ENCODE peak calls at places on chromosomes 5 and 9, in five cellular contexts. Z is heart right ventricle, T is sigmoid colon, J is fibroblast of lung, O is gastrocnemius medialis. P is an unnamed sample. For H3K4me1, the result is how much of the 10 kb centered on the place peaks cover.

GRCh38 chr9:13034696-13035006 is 244.8 kb downstream of the MPDZ start:
- DNase-seq in Z (no peak), T (no peak), J (no peak), O (no peak), P (no peak)

GRCh38 chr9:93387791-93388190 is 63.7 kb upstream of the FAM120A start:
- DNase-seq in Z (no peak), T (no peak), J (no peak), O (no peak), P (no peak)

GRCh38 chr5:33229216-33229615 is 211.5 kb upstream of the TARS1 start:
- DNase-seq in Z (no peak), T (no peak), J (no peak), O (no peak), P (no peak)

GRCh38 chr9:10000669-10001068 is 612.1 kb downstream of the PTPRD start:
- DNase-seq in Z (no peak), T (no peak), J (no peak), O (no peak), P (no peak)

GRCh38 chr9:268616-269015 is 54.0 kb downstream of the DOCK8 start:
- DNase-seq in Z (no peak), T (no peak), J (no peak), O (no peak), P (no peak)

GRCh38 chr9:31969552-31969951 is 414.9 kb upstream of the ACO1 start:
- DNase-seq in Z (no peak), T (no peak), J (no peak), O (no peak), P (no peak)

GRCh38 chr5:144024085-144024484 is 146.4 kb downstream of the YIPF5 start:
- DNase-seq in Z (no peak), T (no peak), J (no peak), O (no peak), P (no peak)

GRCh38 chr5:141883184-141883947 is 5.2 kb upstream of the PCDH1 start:
- DNase-seq in Z (peak), T (peak), J (no peak), O (no peak), P (peak)

GRCh38 chr9:122232907-122233306 is 4.2 kb upstream of the LHX6 start:
- DNase-seq in Z (no peak), T (no peak), J (no peak), O (no peak), P (no peak)

GRCh38 chr9:115035872-115036612 is 81.9 kb downstream of the TNC start:
- DNase-seq in Z (no peak), T (no peak), J (peak), O (peak), P (no peak)

GRCh38 chr9:90881648-90882047 is 80.0 kb downstream of the SYK start:
- DNase-seq in Z (no peak), T (no peak), J (no peak), O (no peak), P (no peak)

DNA sequence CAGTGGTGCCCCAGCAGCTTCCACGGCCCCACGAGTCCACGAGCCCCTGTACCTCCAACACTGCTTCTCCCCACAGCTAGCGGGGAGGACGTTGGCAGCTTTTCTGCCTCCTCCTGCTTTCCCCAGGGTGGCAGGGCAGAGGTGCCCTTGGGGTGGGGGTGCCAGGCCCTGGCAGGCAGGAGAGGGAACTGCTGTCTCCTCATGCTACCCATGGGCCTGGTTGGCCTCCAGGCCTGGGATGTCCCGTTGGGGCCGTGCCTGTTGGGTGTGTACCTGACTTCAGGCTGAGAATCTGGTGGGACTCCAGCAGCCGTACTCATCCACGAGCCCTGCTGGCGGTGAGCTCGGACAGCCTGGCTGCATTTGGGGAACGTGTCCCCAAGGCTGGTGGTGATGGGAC is 27.3 kb downstream of the RXRA start:
- DNase-seq in Z (peak), T (no peak), J (no peak), O (peak), P (no peak)
- H3K4me1 ChIP-seq in Z (half or more), T (half or more), J (under half), O (half or more), P (half or more)

DNA sequence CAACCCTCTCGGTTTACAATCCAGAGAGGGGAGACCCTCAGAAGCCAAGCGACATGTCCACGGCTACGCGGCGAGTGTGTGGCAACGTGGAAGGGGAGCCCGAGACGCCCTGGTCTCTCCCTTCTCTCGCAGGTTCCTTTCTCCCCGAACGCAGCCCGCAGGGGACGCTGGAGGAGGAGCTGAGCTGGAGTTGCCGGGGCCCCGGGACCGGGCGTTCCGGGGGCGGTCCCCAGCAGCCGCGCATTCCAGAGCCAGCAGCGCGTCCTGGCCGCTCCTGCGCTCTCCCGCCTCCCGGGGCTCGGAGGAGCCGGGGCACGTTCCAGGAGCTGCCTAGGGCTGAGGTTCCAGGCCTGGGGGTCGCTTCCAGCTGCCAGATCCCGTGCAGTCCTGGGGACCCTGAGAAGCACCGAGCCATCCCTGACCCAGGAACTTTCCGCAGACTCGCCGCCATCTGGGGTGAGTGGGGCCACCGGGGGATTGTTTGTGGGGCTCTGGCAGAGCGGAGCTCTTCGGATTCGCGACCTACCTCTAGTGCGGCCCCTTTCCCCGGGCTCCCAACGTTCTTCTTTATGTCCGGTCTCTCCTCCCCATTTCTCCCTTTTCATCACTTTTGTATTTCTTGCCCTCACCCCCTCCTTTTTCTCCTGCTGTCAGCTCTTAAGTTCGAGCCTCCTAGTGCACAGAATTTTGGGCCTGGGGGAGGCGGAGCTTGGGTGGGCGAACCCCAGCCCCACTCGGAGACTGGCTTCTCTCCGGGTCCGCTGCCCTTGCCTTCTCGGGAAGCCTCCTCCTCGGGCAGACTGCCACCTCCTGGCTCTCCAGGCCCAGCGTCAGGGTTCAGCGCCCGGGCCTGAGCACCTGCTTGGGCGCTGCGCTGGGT is at the start of gene SMIM3:
- DNase-seq in Z (peak), T (peak), J (peak), O (no peak), P (no peak)
- H3K4me1 ChIP-seq in Z (half or more), T (half or more), J (under half), O (under half), P (under half)

DNA sequence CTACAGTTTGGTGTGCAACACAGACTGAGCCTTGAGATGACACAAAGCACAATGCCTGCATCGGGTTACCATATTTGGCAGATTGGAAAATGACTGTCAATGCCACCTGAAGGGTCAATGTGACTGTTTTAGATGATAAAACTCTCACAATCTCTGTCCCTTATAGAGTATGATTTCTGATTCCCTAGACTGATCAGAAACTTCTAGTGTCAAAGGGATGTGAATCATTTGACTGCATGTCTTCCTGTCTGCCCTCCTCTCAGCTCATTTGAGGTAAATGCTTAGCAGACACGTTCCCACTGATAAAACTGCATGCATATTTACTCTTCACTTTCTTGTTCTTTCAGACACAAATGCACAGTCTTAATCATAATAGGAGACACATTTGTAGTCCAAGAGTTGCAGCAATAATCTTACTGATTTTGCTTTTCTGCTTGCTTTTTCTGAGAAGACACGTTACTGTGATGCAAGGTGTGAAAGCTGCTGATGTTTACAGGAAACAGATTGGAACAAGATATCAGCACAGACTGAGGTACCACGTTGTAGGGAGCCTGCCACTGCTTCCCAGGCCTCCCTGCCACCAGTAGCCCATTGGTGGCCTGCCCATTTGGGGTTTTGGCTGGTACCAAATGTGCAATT is 77.8 kb downstream of the GCNT4 start:
- DNase-seq in Z (no peak), T (no peak), J (no peak), O (no peak), P (no peak)
- H3K4me1 ChIP-seq in Z (under half), T (under half), J (under half), O (under half), P (under half)

DNA sequence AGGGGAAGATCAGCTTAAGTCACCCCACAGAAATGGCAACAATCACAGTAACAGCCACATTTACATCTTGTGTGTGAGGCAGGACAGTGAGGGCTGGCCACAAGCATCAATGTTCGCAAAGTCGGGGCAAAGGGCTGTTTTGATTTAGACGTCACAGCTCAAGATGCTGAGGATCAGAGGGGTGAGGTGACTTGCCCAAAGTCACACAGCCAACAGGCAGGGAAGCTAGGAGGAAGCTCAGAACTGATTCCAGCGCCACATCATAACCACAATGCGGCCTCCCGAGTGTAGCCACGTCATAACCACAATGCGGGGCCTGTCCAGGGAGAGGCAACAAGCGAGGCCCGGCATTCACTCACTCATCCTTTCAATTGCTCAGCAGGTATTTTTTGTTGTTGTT is 14.3 kb downstream of the STK10 start:
- DNase-seq in Z (no peak), T (no peak), J (peak), O (no peak), P (no peak)
- H3K4me1 ChIP-seq in Z (half or more), T (under half), J (under half), O (under half), P (under half)

DNA sequence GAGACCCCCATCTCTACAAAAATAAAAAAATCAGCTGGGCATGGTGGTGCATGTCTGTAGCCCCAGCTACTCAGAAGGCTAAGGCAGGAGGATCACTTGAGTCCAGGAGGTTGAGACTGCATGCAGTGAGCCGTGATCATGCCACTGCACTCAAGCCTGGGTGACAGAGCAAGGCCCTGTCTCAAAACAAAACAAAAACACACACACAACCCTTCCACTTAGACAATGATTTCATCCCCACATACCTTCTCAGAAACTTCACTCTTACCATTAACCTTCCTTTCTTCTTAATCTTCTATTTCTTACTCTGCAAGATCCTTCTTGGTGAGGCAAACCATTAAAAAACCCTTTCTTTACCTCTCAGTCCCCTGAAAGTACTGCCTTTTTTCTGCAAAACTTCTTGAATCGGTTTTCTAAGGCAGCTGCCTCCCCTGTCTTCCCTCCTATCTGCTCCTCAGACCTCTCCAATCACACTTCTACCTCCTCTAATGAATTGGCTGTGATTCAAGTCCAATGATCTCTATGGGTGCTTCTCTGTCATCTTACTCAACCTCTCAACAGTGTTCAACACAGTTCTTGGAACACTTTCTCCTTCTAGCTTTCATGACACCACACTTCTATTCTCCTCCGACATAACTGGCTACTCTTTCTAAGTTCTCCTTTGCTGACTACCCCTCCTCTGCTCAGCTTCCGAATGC is 47.3 kb downstream of the PFDN1 start:
- DNase-seq in Z (no peak), T (no peak), J (no peak), O (no peak), P (no peak)
- H3K4me1 ChIP-seq in Z (half or more), T (under half), J (under half), O (under half), P (under half)

GRCh38 chr5:139133237-139133636 is 64.9 kb downstream of the SIL1 start:
- DNase-seq in Z (no peak), T (no peak), J (no peak), O (no peak), P (no peak)

GRCh38 chr5:139130217-139130616 is 68.0 kb downstream of the SIL1 start:
- DNase-seq in Z (no peak), T (no peak), J (no peak), O (no peak), P (no peak)

GRCh38 chr5:139131062-139131856 is 66.9 kb downstream of the SIL1 start:
- DNase-seq in Z (no peak), T (peak), J (peak), O (peak), P (no peak)

GRCh38 chr5:139131881-139132480 is 66.2 kb downstream of the SIL1 start:
- DNase-seq in Z (no peak), T (no peak), J (no peak), O (no peak), P (no peak)

DNA sequence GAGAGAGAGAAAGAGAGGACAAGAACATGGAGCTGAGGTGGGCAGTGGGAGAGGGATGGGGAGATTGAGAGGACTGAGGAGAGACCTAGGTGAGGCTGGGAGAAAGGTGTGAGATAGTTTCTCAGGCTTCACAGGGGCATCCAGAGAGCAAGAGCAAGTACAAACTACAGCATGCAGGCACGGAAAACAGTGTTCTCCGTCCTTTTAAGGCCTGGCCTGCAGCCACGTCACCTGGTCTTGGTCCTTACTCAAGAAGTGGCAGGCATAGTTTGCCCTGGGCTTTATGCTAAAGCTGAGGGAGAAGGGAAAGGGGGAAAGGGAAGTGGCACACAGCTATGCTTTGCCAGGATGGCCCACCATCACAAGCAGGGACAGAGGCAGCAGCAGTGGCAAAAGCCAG is 65.7 kb downstream of the SIL1 start:
- DNase-seq in Z (no peak), T (peak), J (no peak), O (peak), P (no peak)
- H3K4me1 ChIP-seq in Z (half or more), T (half or more), J (under half), O (half or more), P (under half)

P was measured in NT2/D1.